ENCODE peak calls at places on chromosomes 7 and 10, in nine cellular contexts. One of them, this sample, is unnamed.

GRCh38 chr10:13949844-13950542 is 363.2 kb downstream of the PRPF18 start:
- DNase-seq in stomach: no peak
- DNase-seq in foreskin fibroblast: peak; percentile 93
- DNase-seq in AG04450: peak; percentile 33
- DNase-seq in cardiac muscle cell: peak; percentile 70
- DNase-seq in lower lobe of right lung: no peak
- DNase-seq in tibial artery: no peak
- DNase-seq in astrocyte of the spinal cord: peak; percentile 91
- DNase-seq in uterus: no peak
- DNase-seq in this sample: no peak

GRCh38 chr10:93541402-93542357 is 24.8 kb upstream of the FFAR4 start:
- DNase-seq in stomach: peak; percentile 39
- DNase-seq in foreskin fibroblast: peak; percentile 41
- DNase-seq in AG04450: no peak
- DNase-seq in cardiac muscle cell: peak; percentile 65
- DNase-seq in lower lobe of right lung: no peak
- DNase-seq in tibial artery: no peak
- DNase-seq in astrocyte of the spinal cord: peak; percentile 29
- DNase-seq in uterus: no peak
- DNase-seq in this sample: no peak

GRCh38 chr7:124155400-124156022 is 122.6 kb upstream of the TMEM229A start:
- DNase-seq in stomach: no peak
- DNase-seq in foreskin fibroblast: no peak
- DNase-seq in AG04450: peak; percentile 6
- DNase-seq in cardiac muscle cell: peak; percentile 46
- DNase-seq in lower lobe of right lung: no peak
- DNase-seq in tibial artery: no peak
- DNase-seq in astrocyte of the spinal cord: peak; percentile 53
- DNase-seq in uterus: no peak
- DNase-seq in this sample: no peak

GRCh38 chr7:123633553-123633952 is 22.1 kb upstream of the LMOD2 start:
- DNase-seq in stomach: no peak
- DNase-seq in foreskin fibroblast: peak; percentile 83
- DNase-seq in AG04450: no peak
- DNase-seq in cardiac muscle cell: peak; percentile 87
- DNase-seq in lower lobe of right lung: no peak
- DNase-seq in tibial artery: no peak
- DNase-seq in astrocyte of the spinal cord: peak; percentile 81
- DNase-seq in uterus: no peak
- DNase-seq in this sample: no peak

GRCh38 chr10:133461841-133462240 is 8.1 kb downstream of the SCART1 start:
- DNase-seq in stomach: no peak
- DNase-seq in foreskin fibroblast: no peak
- DNase-seq in AG04450: no peak
- DNase-seq in cardiac muscle cell: no peak
- DNase-seq in lower lobe of right lung: no peak
- DNase-seq in tibial artery: no peak
- DNase-seq in astrocyte of the spinal cord: no peak
- DNase-seq in uterus: no peak
- DNase-seq in this sample: no peak

GRCh38 chr7:25069900-25070443 is 55.1 kb downstream of the CYCS start:
- DNase-seq in stomach: peak; percentile 45
- DNase-seq in foreskin fibroblast: peak; percentile 47
- DNase-seq in AG04450: peak; percentile 56
- DNase-seq in cardiac muscle cell: peak; percentile 88
- DNase-seq in lower lobe of right lung: peak; percentile 55
- DNase-seq in tibial artery: peak; percentile 62
- DNase-seq in astrocyte of the spinal cord: peak; percentile 83
- DNase-seq in uterus: peak; percentile 50
- DNase-seq in this sample: no peak

GRCh38 chr7:129438839-129439640 is 4.8 kb downstream of the STRIP2 start:
- DNase-seq in stomach: no peak
- DNase-seq in foreskin fibroblast: peak; percentile 68
- DNase-seq in AG04450: no peak
- DNase-seq in cardiac muscle cell: peak; percentile 54
- DNase-seq in lower lobe of right lung: no peak
- DNase-seq in tibial artery: no peak
- DNase-seq in astrocyte of the spinal cord: peak; percentile 28
- DNase-seq in uterus: no peak
- DNase-seq in this sample: no peak

GRCh38 chr7:117085769-117086463 is 132.6 kb downstream of the ST7 start:
- DNase-seq in stomach: no peak
- DNase-seq in foreskin fibroblast: peak; percentile 20
- DNase-seq in AG04450: no peak
- DNase-seq in cardiac muscle cell: peak; percentile 33
- DNase-seq in lower lobe of right lung: no peak
- DNase-seq in tibial artery: no peak
- DNase-seq in astrocyte of the spinal cord: peak; percentile 50
- DNase-seq in uterus: no peak
- DNase-seq in this sample: no peak

GRCh38 chr10:115918812-115919211 is 354.2 kb downstream of the GFRA1 start:
- DNase-seq in stomach: no peak
- DNase-seq in foreskin fibroblast: no peak
- DNase-seq in AG04450: peak; percentile 11
- DNase-seq in cardiac muscle cell: no peak
- DNase-seq in lower lobe of right lung: no peak
- DNase-seq in tibial artery: no peak
- DNase-seq in astrocyte of the spinal cord: peak; percentile 37
- DNase-seq in uterus: no peak
- DNase-seq in this sample: no peak

GRCh38 chr10:9024210-9024609 is 969.7 kb downstream of the GATA3 start:
- DNase-seq in stomach: no peak
- DNase-seq in foreskin fibroblast: no peak
- DNase-seq in AG04450: no peak
- DNase-seq in cardiac muscle cell: no peak
- DNase-seq in lower lobe of right lung: no peak
- DNase-seq in tibial artery: no peak
- DNase-seq in astrocyte of the spinal cord: no peak
- DNase-seq in uterus: no peak
- DNase-seq in this sample: no peak

GRCh38 chr10:92760609-92761008 is 70.9 kb downstream of the HHEX start:
- DNase-seq in stomach: no peak
- DNase-seq in foreskin fibroblast: peak; percentile 23
- DNase-seq in AG04450: peak; percentile 39
- DNase-seq in cardiac muscle cell: peak; percentile 40
- DNase-seq in lower lobe of right lung: no peak
- DNase-seq in tibial artery: no peak
- DNase-seq in astrocyte of the spinal cord: peak; percentile 60
- DNase-seq in uterus: no peak
- DNase-seq in this sample: no peak

GRCh38 chr10:115092555-115093285 is 445 bp upstream of the ATRNL1 start:
- DNase-seq in stomach: no peak
- DNase-seq in foreskin fibroblast: peak; percentile 39
- DNase-seq in AG04450: no peak
- DNase-seq in cardiac muscle cell: peak; percentile 58
- DNase-seq in lower lobe of right lung: no peak
- DNase-seq in tibial artery: no peak
- DNase-seq in astrocyte of the spinal cord: peak; percentile 62
- DNase-seq in uterus: peak; percentile 59
- DNase-seq in this sample: no peak

GRCh38 chr10:17980796-17981195 is 29.1 kb downstream of the SLC39A12 start:
- DNase-seq in stomach: no peak
- DNase-seq in foreskin fibroblast: peak; percentile 63
- DNase-seq in AG04450: no peak
- DNase-seq in cardiac muscle cell: no peak
- DNase-seq in lower lobe of right lung: no peak
- DNase-seq in tibial artery: no peak
- DNase-seq in astrocyte of the spinal cord: no peak
- DNase-seq in uterus: no peak
- DNase-seq in this sample: no peak

GRCh38 chr7:81036041-81036440 is 117.2 kb upstream of the SEMA3C start:
- DNase-seq in stomach: no peak
- DNase-seq in foreskin fibroblast: no peak
- DNase-seq in AG04450: no peak
- DNase-seq in cardiac muscle cell: peak; percentile 62
- DNase-seq in lower lobe of right lung: no peak
- DNase-seq in tibial artery: no peak
- DNase-seq in astrocyte of the spinal cord: peak; percentile 11
- DNase-seq in uterus: no peak
- DNase-seq in this sample: no peak

GRCh38 chr10:118163227-118163626 is 116.5 kb upstream of the RAB11FIP2 start:
- DNase-seq in stomach: no peak
- DNase-seq in foreskin fibroblast: no peak
- DNase-seq in AG04450: no peak
- DNase-seq in cardiac muscle cell: no peak
- DNase-seq in lower lobe of right lung: no peak
- DNase-seq in tibial artery: no peak
- DNase-seq in astrocyte of the spinal cord: no peak
- DNase-seq in uterus: no peak
- DNase-seq in this sample: no peak

GRCh38 chr7:69018200-69018599 is 580.1 kb upstream of the AUTS2 start:
- DNase-seq in stomach: no peak
- DNase-seq in foreskin fibroblast: no peak
- DNase-seq in AG04450: no peak
- DNase-seq in cardiac muscle cell: peak; percentile 14
- DNase-seq in lower lobe of right lung: no peak
- DNase-seq in tibial artery: no peak
- DNase-seq in astrocyte of the spinal cord: no peak
- DNase-seq in uterus: no peak
- DNase-seq in this sample: no peak
- TF ChIP-seq CTCF in stomach: no peak
- TF ChIP-seq CTCF in foreskin fibroblast: no peak
- TF ChIP-seq CTCF in AG04450: no peak
- TF ChIP-seq CTCF in cardiac muscle cell: peak; percentile 34
- TF ChIP-seq CTCF in lower lobe of right lung: no peak
- TF ChIP-seq CTCF in tibial artery: no peak
- TF ChIP-seq CTCF in astrocyte of the spinal cord: peak; percentile 8
- TF ChIP-seq CTCF in uterus: no peak
- TF ChIP-seq CTCF in this sample: no peak

DNA sequence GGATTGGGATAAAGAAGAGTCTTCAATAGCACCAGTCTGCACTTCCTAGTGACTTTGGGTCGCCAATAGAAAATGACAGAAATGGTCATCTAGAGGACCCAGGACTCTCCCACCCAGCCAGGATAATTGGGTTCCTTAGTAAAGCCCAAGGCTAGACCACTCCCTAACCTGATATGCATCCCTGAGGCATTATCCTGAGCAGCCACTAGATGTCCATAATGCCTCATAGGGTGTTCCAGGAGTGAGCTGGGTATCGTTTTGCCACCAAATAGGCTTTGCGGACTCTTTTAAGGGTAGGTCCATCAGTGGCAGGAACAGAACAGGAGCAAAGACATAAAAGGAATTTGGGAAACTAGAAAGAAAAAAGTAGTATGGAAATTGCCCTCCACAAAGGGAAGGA is 4.5 kb upstream of the LRRC4 start:
- DNase-seq in stomach: no peak
- DNase-seq in foreskin fibroblast: no peak
- DNase-seq in AG04450: no peak
- DNase-seq in cardiac muscle cell: peak; percentile 32
- DNase-seq in lower lobe of right lung: no peak
- DNase-seq in tibial artery: no peak
- DNase-seq in astrocyte of the spinal cord: no peak
- DNase-seq in uterus: no peak
- DNase-seq in this sample: no peak
- TF ChIP-seq CTCF in stomach: peak; percentile 22
- TF ChIP-seq CTCF in foreskin fibroblast: peak; percentile 32
- TF ChIP-seq CTCF in AG04450: peak; percentile 61
- TF ChIP-seq CTCF in cardiac muscle cell: peak; percentile 46
- TF ChIP-seq CTCF in lower lobe of right lung: peak; percentile 25
- TF ChIP-seq CTCF in tibial artery: no peak
- TF ChIP-seq CTCF in astrocyte of the spinal cord: peak; percentile 68
- TF ChIP-seq CTCF in uterus: no peak
- TF ChIP-seq CTCF in this sample: no peak

GRCh38 chr10:124532106-124532641 is 70.6 kb downstream of the LHPP start:
- DNase-seq in stomach: no peak
- DNase-seq in foreskin fibroblast: no peak
- DNase-seq in AG04450: no peak
- DNase-seq in cardiac muscle cell: no peak
- DNase-seq in lower lobe of right lung: no peak
- DNase-seq in tibial artery: no peak
- DNase-seq in astrocyte of the spinal cord: no peak
- DNase-seq in uterus: no peak
- DNase-seq in this sample: no peak
- TF ChIP-seq CTCF in stomach: no peak
- TF ChIP-seq CTCF in foreskin fibroblast: peak; percentile 50
- TF ChIP-seq CTCF in AG04450: peak; percentile 40
- TF ChIP-seq CTCF in cardiac muscle cell: peak; percentile 30
- TF ChIP-seq CTCF in lower lobe of right lung: no peak
- TF ChIP-seq CTCF in tibial artery: no peak
- TF ChIP-seq CTCF in astrocyte of the spinal cord: peak; percentile 41
- TF ChIP-seq CTCF in uterus: no peak
- TF ChIP-seq CTCF in this sample: no peak

GRCh38 chr7:4168556-4168955 is 513.5 kb upstream of the FOXK1 start:
- DNase-seq in stomach: no peak
- DNase-seq in foreskin fibroblast: no peak
- DNase-seq in AG04450: no peak
- DNase-seq in cardiac muscle cell: no peak
- DNase-seq in lower lobe of right lung: no peak
- DNase-seq in tibial artery: no peak
- DNase-seq in astrocyte of the spinal cord: no peak
- DNase-seq in uterus: no peak
- DNase-seq in this sample: no peak
- TF ChIP-seq CTCF in stomach: no peak
- TF ChIP-seq CTCF in foreskin fibroblast: no peak
- TF ChIP-seq CTCF in AG04450: no peak
- TF ChIP-seq CTCF in cardiac muscle cell: no peak
- TF ChIP-seq CTCF in lower lobe of right lung: no peak
- TF ChIP-seq CTCF in tibial artery: no peak
- TF ChIP-seq CTCF in astrocyte of the spinal cord: no peak
- TF ChIP-seq CTCF in uterus: no peak
- TF ChIP-seq CTCF in this sample: no peak

GRCh38 chr10:113283189-113283588 is 269.7 kb upstream of the HABP2 start:
- DNase-seq in stomach: no peak
- DNase-seq in foreskin fibroblast: no peak
- DNase-seq in AG04450: no peak
- DNase-seq in cardiac muscle cell: no peak
- DNase-seq in lower lobe of right lung: no peak
- DNase-seq in tibial artery: no peak
- DNase-seq in astrocyte of the spinal cord: no peak
- DNase-seq in uterus: no peak
- DNase-seq in this sample: no peak
- TF ChIP-seq CTCF in stomach: no peak
- TF ChIP-seq CTCF in foreskin fibroblast: no peak
- TF ChIP-seq CTCF in AG04450: no peak
- TF ChIP-seq CTCF in cardiac muscle cell: no peak
- TF ChIP-seq CTCF in lower lobe of right lung: peak; percentile 17
- TF ChIP-seq CTCF in tibial artery: no peak
- TF ChIP-seq CTCF in astrocyte of the spinal cord: peak; percentile 3
- TF ChIP-seq CTCF in uterus: no peak
- TF ChIP-seq CTCF in this sample: no peak

GRCh38 chr10:49268185-49268584 is 30.8 kb upstream of the C10orf71 start:
- DNase-seq in stomach: no peak
- DNase-seq in foreskin fibroblast: no peak
- DNase-seq in AG04450: no peak
- DNase-seq in cardiac muscle cell: no peak
- DNase-seq in lower lobe of right lung: no peak
- DNase-seq in tibial artery: no peak
- DNase-seq in astrocyte of the spinal cord: no peak
- DNase-seq in uterus: no peak
- DNase-seq in this sample: no peak
- TF ChIP-seq CTCF in stomach: no peak
- TF ChIP-seq CTCF in foreskin fibroblast: no peak
- TF ChIP-seq CTCF in AG04450: no peak
- TF ChIP-seq CTCF in cardiac muscle cell: no peak
- TF ChIP-seq CTCF in lower lobe of right lung: no peak
- TF ChIP-seq CTCF in tibial artery: no peak
- TF ChIP-seq CTCF in astrocyte of the spinal cord: no peak
- TF ChIP-seq CTCF in uterus: no peak
- TF ChIP-seq CTCF in this sample: no peak

GRCh38 chr10:91551856-91552255 is 81.0 kb downstream of the PPP1R3C start:
- DNase-seq in stomach: peak; percentile 38
- DNase-seq in foreskin fibroblast: peak; percentile 57
- DNase-seq in AG04450: peak; percentile 34
- DNase-seq in cardiac muscle cell: peak; percentile 86
- DNase-seq in lower lobe of right lung: no peak
- DNase-seq in tibial artery: no peak
- DNase-seq in astrocyte of the spinal cord: peak; percentile 81
- DNase-seq in uterus: peak; percentile 35
- DNase-seq in this sample: no peak
- TF ChIP-seq CTCF in stomach: peak; percentile 36
- TF ChIP-seq CTCF in foreskin fibroblast: peak; percentile 83
- TF ChIP-seq CTCF in AG04450: peak; percentile 89
- TF ChIP-seq CTCF in cardiac muscle cell: peak; percentile 93
- TF ChIP-seq CTCF in lower lobe of right lung: peak; percentile 48
- TF ChIP-seq CTCF in tibial artery: peak; percentile 44
- TF ChIP-seq CTCF in astrocyte of the spinal cord: peak; percentile 97
- TF ChIP-seq CTCF in uterus: peak; percentile 47
- TF ChIP-seq CTCF in this sample: no peak